ENCODE peak calls at places on chromosomes 3 and 15, in four cellular contexts. One of them, this sample, is unnamed.

GRCh38 chr3:187709155-187709554 is 6.8 kb upstream of the RTP2 start:
- DNase-seq in activated T-cell treated with anti-CD3 and anti-CD28 coated beads, Interleukin-2, amount 50 U/mL, for 72 hours: no peak
- DNase-seq in fibroblast of mammary gland: no peak
- DNase-seq in NCI-H510A treated with DMSO at 0.1 percent for 48 hours: no peak
- DNase-seq in this sample: no peak

GRCh38 chr15:92618121-92618520 is 37.5 kb downstream of the FAM174B start:
- DNase-seq in activated T-cell treated with anti-CD3 and anti-CD28 coated beads, Interleukin-2, amount 50 U/mL, for 72 hours: no peak
- DNase-seq in fibroblast of mammary gland: no peak
- DNase-seq in NCI-H510A treated with DMSO at 0.1 percent for 48 hours: no peak
- DNase-seq in this sample: no peak

GRCh38 chr3:105356988-105357387 is 9.7 kb upstream of the ALCAM start:
- DNase-seq in activated T-cell treated with anti-CD3 and anti-CD28 coated beads, Interleukin-2, amount 50 U/mL, for 72 hours: no peak
- DNase-seq in fibroblast of mammary gland: no peak
- DNase-seq in NCI-H510A treated with DMSO at 0.1 percent for 48 hours: no peak
- DNase-seq in this sample: no peak

GRCh38 chr3:141707741-141708203 is 30.3 kb upstream of the RNF7 start:
- DNase-seq in activated T-cell treated with anti-CD3 and anti-CD28 coated beads, Interleukin-2, amount 50 U/mL, for 72 hours: no peak
- DNase-seq in fibroblast of mammary gland: no peak
- DNase-seq in NCI-H510A treated with DMSO at 0.1 percent for 48 hours: no peak
- DNase-seq in this sample: no peak

GRCh38 chr15:94004697-94005096 is 226.7 kb upstream of the MCTP2 start:
- DNase-seq in activated T-cell treated with anti-CD3 and anti-CD28 coated beads, Interleukin-2, amount 50 U/mL, for 72 hours: no peak
- DNase-seq in fibroblast of mammary gland: no peak
- DNase-seq in NCI-H510A treated with DMSO at 0.1 percent for 48 hours: no peak
- DNase-seq in this sample: no peak

GRCh38 chr3:12959838-12960378 is 113.3 kb downstream of the IQSEC1 start:
- DNase-seq in activated T-cell treated with anti-CD3 and anti-CD28 coated beads, Interleukin-2, amount 50 U/mL, for 72 hours: no peak
- DNase-seq in fibroblast of mammary gland: no peak
- DNase-seq in NCI-H510A treated with DMSO at 0.1 percent for 48 hours: no peak
- DNase-seq in this sample: no peak

GRCh38 chr3:64291345-64291744 is 66.1 kb upstream of the PRICKLE2 start:
- DNase-seq in activated T-cell treated with anti-CD3 and anti-CD28 coated beads, Interleukin-2, amount 50 U/mL, for 72 hours: no peak
- DNase-seq in fibroblast of mammary gland: peak; percentile 98
- DNase-seq in NCI-H510A treated with DMSO at 0.1 percent for 48 hours: no peak
- DNase-seq in this sample: no peak

GRCh38 chr3:69541823-69542264 is 156.0 kb upstream of the FRMD4B start:
- DNase-seq in activated T-cell treated with anti-CD3 and anti-CD28 coated beads, Interleukin-2, amount 50 U/mL, for 72 hours: peak; percentile 6
- DNase-seq in fibroblast of mammary gland: no peak
- DNase-seq in NCI-H510A treated with DMSO at 0.1 percent for 48 hours: no peak
- DNase-seq in this sample: no peak

GRCh38 chr3:106485202-106485601 is 616.4 kb upstream of the CBLB start:
- DNase-seq in activated T-cell treated with anti-CD3 and anti-CD28 coated beads, Interleukin-2, amount 50 U/mL, for 72 hours: no peak
- DNase-seq in fibroblast of mammary gland: peak; percentile 3
- DNase-seq in NCI-H510A treated with DMSO at 0.1 percent for 48 hours: no peak
- DNase-seq in this sample: no peak

GRCh38 chr15:71761649-71762048 is 48.7 kb upstream of the NR2E3 start:
- DNase-seq in activated T-cell treated with anti-CD3 and anti-CD28 coated beads, Interleukin-2, amount 50 U/mL, for 72 hours: no peak
- DNase-seq in fibroblast of mammary gland: peak; percentile 88
- DNase-seq in NCI-H510A treated with DMSO at 0.1 percent for 48 hours: no peak
- DNase-seq in this sample: no peak

GRCh38 chr3:11655188-11655928 is 11.6 kb upstream of the VGLL4 start:
- DNase-seq in activated T-cell treated with anti-CD3 and anti-CD28 coated beads, Interleukin-2, amount 50 U/mL, for 72 hours: peak; percentile 38
- DNase-seq in fibroblast of mammary gland: no peak
- DNase-seq in NCI-H510A treated with DMSO at 0.1 percent for 48 hours: no peak
- DNase-seq in this sample: peak; percentile 9

GRCh38 chr3:23106641-23107040 is 96.5 kb upstream of the UBE2E2 start:
- DNase-seq in activated T-cell treated with anti-CD3 and anti-CD28 coated beads, Interleukin-2, amount 50 U/mL, for 72 hours: no peak
- DNase-seq in fibroblast of mammary gland: no peak
- DNase-seq in NCI-H510A treated with DMSO at 0.1 percent for 48 hours: no peak
- DNase-seq in this sample: no peak

GRCh38 chr3:69409831-69410230 is 23.9 kb upstream of the FRMD4B start:
- DNase-seq in activated T-cell treated with anti-CD3 and anti-CD28 coated beads, Interleukin-2, amount 50 U/mL, for 72 hours: no peak
- DNase-seq in fibroblast of mammary gland: no peak
- DNase-seq in NCI-H510A treated with DMSO at 0.1 percent for 48 hours: no peak
- DNase-seq in this sample: no peak

GRCh38 chr3:177340243-177340830 is 143.1 kb upstream of the TBL1XR1 start:
- DNase-seq in activated T-cell treated with anti-CD3 and anti-CD28 coated beads, Interleukin-2, amount 50 U/mL, for 72 hours: no peak
- DNase-seq in fibroblast of mammary gland: no peak
- DNase-seq in NCI-H510A treated with DMSO at 0.1 percent for 48 hours: no peak
- DNase-seq in this sample: no peak

GRCh38 chr3:184540777-184541681 is 20.6 kb upstream of the EPHB3 start:
- DNase-seq in activated T-cell treated with anti-CD3 and anti-CD28 coated beads, Interleukin-2, amount 50 U/mL, for 72 hours: peak; percentile 82
- DNase-seq in fibroblast of mammary gland: peak; percentile 38
- DNase-seq in NCI-H510A treated with DMSO at 0.1 percent for 48 hours: peak; percentile 94
- DNase-seq in this sample: peak; percentile 55

GRCh38 chr3:194824676-194825075 is 139.0 kb downstream of the FAM43A start:
- DNase-seq in activated T-cell treated with anti-CD3 and anti-CD28 coated beads, Interleukin-2, amount 50 U/mL, for 72 hours: no peak
- DNase-seq in fibroblast of mammary gland: peak; percentile 87
- DNase-seq in NCI-H510A treated with DMSO at 0.1 percent for 48 hours: no peak
- DNase-seq in this sample: no peak

GRCh38 chr3:107598926-107599754 is 76.4 kb downstream of the BBX start:
- DNase-seq in activated T-cell treated with anti-CD3 and anti-CD28 coated beads, Interleukin-2, amount 50 U/mL, for 72 hours: peak; percentile 62
- DNase-seq in fibroblast of mammary gland: peak; percentile 53
- DNase-seq in NCI-H510A treated with DMSO at 0.1 percent for 48 hours: peak; percentile 52
- DNase-seq in this sample: no peak

GRCh38 chr3:180250172-180250571 is 213.4 kb upstream of the PEX5L start:
- DNase-seq in activated T-cell treated with anti-CD3 and anti-CD28 coated beads, Interleukin-2, amount 50 U/mL, for 72 hours: no peak
- DNase-seq in fibroblast of mammary gland: peak; percentile 83
- DNase-seq in NCI-H510A treated with DMSO at 0.1 percent for 48 hours: no peak
- DNase-seq in this sample: no peak

GRCh38 chr3:56889131-56889530 is 87.4 kb upstream of the ARHGEF3 start:
- DNase-seq in activated T-cell treated with anti-CD3 and anti-CD28 coated beads, Interleukin-2, amount 50 U/mL, for 72 hours: no peak
- DNase-seq in fibroblast of mammary gland: no peak
- DNase-seq in NCI-H510A treated with DMSO at 0.1 percent for 48 hours: no peak
- DNase-seq in this sample: no peak

GRCh38 chr15:74790080-74790916 is 8.4 kb downstream of the CSK start:
- DNase-seq in activated T-cell treated with anti-CD3 and anti-CD28 coated beads, Interleukin-2, amount 50 U/mL, for 72 hours: peak; percentile 74
- DNase-seq in fibroblast of mammary gland: peak; percentile 90
- DNase-seq in NCI-H510A treated with DMSO at 0.1 percent for 48 hours: no peak
- DNase-seq in this sample: no peak

GRCh38 chr15:43239732-43240491 is 19.1 kb upstream of the EPB42 start:
- DNase-seq in activated T-cell treated with anti-CD3 and anti-CD28 coated beads, Interleukin-2, amount 50 U/mL, for 72 hours: peak; percentile 19
- DNase-seq in fibroblast of mammary gland: no peak
- DNase-seq in NCI-H510A treated with DMSO at 0.1 percent for 48 hours: no peak
- DNase-seq in this sample: no peak

GRCh38 chr3:34635352-34635850 is 837.0 kb downstream of the PDCD6IP start:
- DNase-seq in activated T-cell treated with anti-CD3 and anti-CD28 coated beads, Interleukin-2, amount 50 U/mL, for 72 hours: no peak
- DNase-seq in fibroblast of mammary gland: no peak
- DNase-seq in NCI-H510A treated with DMSO at 0.1 percent for 48 hours: no peak
- DNase-seq in this sample: no peak

GRCh38 chr15:77633134-77633912 is 611 bp upstream of the LINGO1 start:
- DNase-seq in activated T-cell treated with anti-CD3 and anti-CD28 coated beads, Interleukin-2, amount 50 U/mL, for 72 hours: peak; percentile 83
- DNase-seq in fibroblast of mammary gland: peak; percentile 73
- DNase-seq in NCI-H510A treated with DMSO at 0.1 percent for 48 hours: peak; percentile 59
- DNase-seq in this sample: peak; percentile 68

GRCh38 chr15:99436472-99437314 is 129.1 kb upstream of the MEF2A start:
- DNase-seq in activated T-cell treated with anti-CD3 and anti-CD28 coated beads, Interleukin-2, amount 50 U/mL, for 72 hours: no peak
- DNase-seq in fibroblast of mammary gland: no peak
- DNase-seq in NCI-H510A treated with DMSO at 0.1 percent for 48 hours: no peak
- DNase-seq in this sample: no peak

GRCh38 chr15:65285291-65286068 is 1.2 kb downstream of the PARP16 start:
- DNase-seq in activated T-cell treated with anti-CD3 and anti-CD28 coated beads, Interleukin-2, amount 50 U/mL, for 72 hours: no peak
- DNase-seq in fibroblast of mammary gland: peak; percentile 63
- DNase-seq in NCI-H510A treated with DMSO at 0.1 percent for 48 hours: no peak
- DNase-seq in this sample: no peak

This sample was measured in NCI-H526 treated with DMSO at 0.1 percent for 48 hours.